ENCODE peak calls at places on chromosomes 11 and 22, in six cellular contexts. S is hypothalamus; J is effector memory CD4-positive, alpha-beta T cell; Q is NCI-H345; H is omental fat pad; B is CD8-positive, alpha-beta T cell. D is an unnamed sample.

GRCh38 chr22:47162865-47163264 is 400.4 kb downstream of the TBC1D22A start:
- DNase-seq in S (no peak), H (peak; percentile 1), Q (no peak), B (no peak), J (no peak), D (no peak)

GRCh38 chr11:12128191-12128841 is 17.9 kb downstream of the MICAL2 start:
- DNase-seq in J (no peak), Q (no peak), S (no peak), H (no peak), B (no peak), D (no peak)

GRCh38 chr11:10004526-10005113 is 289.4 kb downstream of the SBF2 start:
- DNase-seq in B (no peak), Q (no peak), S (no peak), H (no peak), J (no peak), D (no peak)

GRCh38 chr22:28923826-28924732 is 40.7 kb downstream of the ZNRF3 start:
- DNase-seq in S (peak; percentile 10), B (no peak), J (no peak), Q (peak; percentile 82), H (no peak), D (no peak)

GRCh38 chr11:106304274-106304673 is 226.8 kb downstream of the AASDHPPT start:
- DNase-seq in J (no peak), Q (no peak), S (no peak), B (no peak), H (no peak), D (no peak)

GRCh38 chr11:93278976-93279375 is 51.6 kb upstream of the DEUP1 start:
- DNase-seq in Q (no peak), H (no peak), J (no peak), S (no peak), B (no peak), D (no peak)

GRCh38 chr11:84930863-84931262 is 696.3 kb downstream of the DLG2 start:
- DNase-seq in J (no peak), Q (no peak), B (no peak), H (no peak), S (no peak), D (no peak)

GRCh38 chr11:62572431-62572830 is 1.3 kb downstream of the EEF1G start:
- DNase-seq in Q (no peak), S (no peak), B (no peak), H (no peak), J (no peak), D (no peak)

GRCh38 chr11:110098645-110099044 is 5.5 kb downstream of the ZC3H12C start:
- DNase-seq in Q (no peak), H (no peak), S (no peak), B (no peak), J (no peak), D (no peak)

GRCh38 chr11:27807594-27807993 is 107.3 kb upstream of the BDNF start:
- DNase-seq in B (no peak), J (no peak), S (no peak), H (no peak), Q (no peak), D (no peak)

GRCh38 chr11:126129681-126130671 is 67.3 kb upstream of the CDON start:
- DNase-seq in H (no peak), B (no peak), S (no peak), Q (peak; percentile 81), J (no peak), D (no peak)

GRCh38 chr11:68251770-68252169 is 20.0 kb downstream of the C11orf24 start:
- DNase-seq in S (no peak), Q (no peak), B (no peak), J (no peak), H (no peak), D (no peak)

GRCh38 chr11:76233936-76234703 is 27.8 kb upstream of the WNT11 start:
- DNase-seq in B (no peak), J (no peak), S (no peak), Q (no peak), H (no peak), D (no peak)

GRCh38 chr11:70244698-70245097 is 25.8 kb upstream of the PPFIA1 start:
- DNase-seq in H (peak; percentile 35), B (no peak), J (no peak), Q (no peak), S (no peak), D (no peak)

GRCh38 chr11:42631223-42631843 is 680.5 kb upstream of the API5 start:
- DNase-seq in B (no peak), S (no peak), Q (no peak), J (no peak), H (no peak), D (no peak)

GRCh38 chr22:37232140-37232998 is 11.7 kb downstream of the RAC2 start:
- DNase-seq in S (no peak), H (no peak), J (no peak), Q (no peak), B (no peak), D (no peak)

GRCh38 chr11:120712014-120712413 is 200.5 kb downstream of the GRIK4 start:
- DNase-seq in Q (no peak), J (no peak), B (no peak), H (no peak), S (no peak), D (no peak)

GRCh38 chr11:126636911-126637799 is 281.7 kb downstream of the ST3GAL4 start:
- DNase-seq in S (no peak), J (no peak), Q (no peak), B (no peak), H (no peak), D (no peak)

GRCh38 chr11:12587333-12587997 is 86.8 kb upstream of the TEAD1 start:
- DNase-seq in J (no peak), H (no peak), Q (no peak), S (no peak), B (no peak), D (no peak)

GRCh38 chr22:47695176-47695575 is 932.7 kb downstream of the TBC1D22A start:
- DNase-seq in B (no peak), S (no peak), Q (no peak), J (no peak), H (no peak), D (no peak)

GRCh38 chr11:17135934-17136683 is 58.6 kb upstream of the RPS13 start:
- DNase-seq in Q (no peak), H (no peak), B (no peak), S (no peak), J (no peak), D (no peak)

GRCh38 chr11:71948314-71949027 is 19.6 kb downstream of the RNF121 start:
- DNase-seq in B (no peak), H (no peak), Q (no peak), J (no peak), S (no peak), D (no peak)

GRCh38 chr22:35065796-35066218 is at the start of gene ISX:
- DNase-seq in S (no peak), J (no peak), H (no peak), B (no peak), Q (no peak), D (no peak)

GRCh38 chr11:1765871-1766718 is 2.4 kb upstream of the CTSD start:
- DNase-seq in S (no peak), J (no peak), Q (no peak), H (no peak), B (no peak), D (no peak)

GRCh38 chr11:67372993-67373915 is at the start of gene CLCF1:
- DNase-seq in H (no peak), Q (peak; percentile 26), J (peak; percentile 85), S (peak; percentile 7), B (peak; percentile 73), D (peak; percentile 91)

GRCh38 chr22:49760630-49761571 is 66.8 kb downstream of the BRD1 start:
- DNase-seq in Q (no peak), B (no peak), J (no peak), H (peak; percentile 8), S (no peak), D (no peak)

GRCh38 chr11:926341-926916 is 759 bp downstream of the AP2A2 start:
- DNase-seq in S (no peak), H (no peak), J (no peak), Q (no peak), B (no peak), D (no peak)

GRCh38 chr11:11486423-11486822 is 133.4 kb upstream of the CSNK2A3 start:
- DNase-seq in J (no peak), H (no peak), Q (no peak), B (no peak), S (no peak), D (no peak)

GRCh38 chr22:30885001-30885366 is 83.6 kb downstream of the MORC2 start:
- DNase-seq in J (no peak), B (no peak), H (no peak), S (no peak), Q (no peak), D (no peak)

GRCh38 chr11:75664366-75664765 is 4.5 kb downstream of the MAP6 start:
- DNase-seq in B (no peak), Q (no peak), J (no peak), S (no peak), H (no peak), D (no peak)

GRCh38 chr22:39316440-39317083 is 2.9 kb downstream of the RPL3 start:
- DNase-seq in Q (peak; percentile 33), J (peak; percentile 59), H (peak; percentile 60), B (peak; percentile 69), S (no peak), D (peak; percentile 57)

GRCh38 chr11:79049627-79050238 is 391.1 kb downstream of the TENM4 start:
- DNase-seq in S (no peak), B (no peak), H (no peak), Q (no peak), J (no peak), D (no peak)

D was measured in T-helper 22 cell.